ENCODE peak calls at places on chromosomes 16 and 17, in nine cellular contexts. H is AG09319, D is HCT116, J is fibroblast of mammary gland, N is H9, K is lower lobe of right lung, C is heart left ventricle, Q is GM23338, X is testis. O is an unnamed sample.

GRCh38 chr17:35313875-35314409 is 59.5 kb downstream of the SLFN11 start:
- DNase-seq in X (no peak), C (peak), H (no peak), J (no peak), Q (peak), N (peak), K (no peak), D (no peak), O (peak)

GRCh38 chr16:66925322-66925840 is at the start of gene RRAD:
- DNase-seq in H (no peak), K (peak), D (no peak), Q (peak), C (peak), N (peak), J (no peak), X (peak), O (no peak)

GRCh38 chr16:69703638-69704037 is 22.7 kb downstream of the NQO1 start:
- DNase-seq in X (no peak), C (no peak), H (no peak), J (peak), Q (no peak), D (no peak), N (no peak), K (no peak), O (no peak)

GRCh38 chr17:17900615-17901520 is 64.1 kb upstream of the SREBF1 start:
- DNase-seq in H (peak), J (peak), C (peak), N (no peak), X (peak), Q (no peak), K (peak), D (peak), O (no peak)

GRCh38 chr17:76537578-76538280 is at the start of gene CYGB:
- DNase-seq in X (no peak), H (no peak), N (no peak), Q (peak), D (no peak), C (peak), J (no peak), K (peak), O (no peak)

GRCh38 chr17:75428775-75429469 is 23.4 kb upstream of the GRB2 start:
- DNase-seq in D (no peak), K (no peak), N (no peak), C (no peak), J (peak), H (peak), X (no peak), Q (no peak), O (no peak)

GRCh38 chr16:19005561-19006445 is 22.1 kb downstream of the TMC7 start:
- DNase-seq in K (no peak), X (no peak), N (peak), J (peak), H (no peak), Q (peak), C (peak), D (peak), O (no peak)

GRCh38 chr17:42519546-42520444 is 16.2 kb upstream of the NAGLU start:
- DNase-seq in J (peak), H (peak), X (peak), N (peak), C (peak), K (peak), Q (peak), D (peak), O (no peak)

GRCh38 chr17:8016632-8017424 is 14.4 kb downstream of the GUCY2D start:
- DNase-seq in K (peak), X (peak), J (peak), D (no peak), H (no peak), C (no peak), N (peak), Q (peak), O (no peak)

GRCh38 chr16:57653936-57654335 is 14.2 kb upstream of the ADGRG3 start:
- DNase-seq in D (no peak), C (no peak), K (no peak), N (no peak), Q (no peak), X (no peak), J (no peak), H (no peak), O (no peak)

GRCh38 chr17:28113269-28113668 is 70.8 kb downstream of the NLK start:
- DNase-seq in J (no peak), K (no peak), C (no peak), D (no peak), N (no peak), Q (peak), H (no peak), X (no peak), O (no peak)

GRCh38 chr17:778096-778495 is 4.0 kb downstream of the GLOD4 start:
- DNase-seq in K (no peak), N (no peak), Q (no peak), H (no peak), C (no peak), J (no peak), X (no peak), D (no peak), O (no peak)

GRCh38 chr16:28845173-28846079 is 722 bp downstream of the TUFM start:
- DNase-seq in H (no peak), C (no peak), J (peak), X (peak), N (no peak), D (peak), Q (peak), K (no peak), O (no peak)

GRCh38 chr17:75514299-75515228 is 773 bp downstream of the CASKIN2 start:
- DNase-seq in J (no peak), X (no peak), Q (peak), H (no peak), C (peak), K (peak), N (no peak), D (no peak), O (no peak)

GRCh38 chr17:21452377-21453143 is 76.4 kb downstream of the KCNJ12 start:
- DNase-seq in K (peak), N (peak), D (peak), Q (peak), C (peak), J (peak), H (peak), X (peak), O (no peak)

GRCh38 chr16:72850863-72851262 is 197.1 kb downstream of the ZFHX3 start:
- DNase-seq in N (no peak), H (no peak), C (peak), D (no peak), J (peak), K (no peak), X (no peak), Q (no peak), O (no peak)

GRCh38 chr17:7328840-7329359 is at the start of gene NEURL4:
- DNase-seq in K (peak), N (no peak), Q (peak), H (no peak), C (peak), J (no peak), D (no peak), X (peak), O (no peak)

GRCh38 chr17:15404116-15404730 is 62.8 kb upstream of the TEKT3 start:
- DNase-seq in H (no peak), D (no peak), N (no peak), X (no peak), C (peak), Q (no peak), J (peak), K (no peak), O (no peak)

GRCh38 chr17:18158022-18158600 is 25.5 kb upstream of the ALKBH5 start:
- DNase-seq in K (peak), Q (peak), X (peak), D (peak), J (peak), C (peak), N (peak), H (peak), O (peak)

GRCh38 chr17:7132511-7133094 is 18.0 kb upstream of the ASGR2 start:
- DNase-seq in D (no peak), C (no peak), J (no peak), Q (peak), N (peak), X (no peak), H (no peak), K (no peak), O (peak)

GRCh38 chr17:27091043-27091497 is 202.8 kb upstream of the WSB1 start:
- DNase-seq in Q (no peak), J (no peak), K (no peak), H (no peak), C (no peak), X (no peak), D (no peak), N (no peak), O (no peak)

GRCh38 chr16:56505174-56505573 is 14.7 kb downstream of the BBS2 start:
- DNase-seq in H (no peak), X (no peak), K (no peak), N (no peak), J (no peak), C (no peak), D (no peak), Q (no peak), O (no peak)

GRCh38 chr17:2929881-2930533 is 133.4 kb downstream of the OR1D5 start:
- DNase-seq in J (peak), H (no peak), K (peak), N (peak), Q (peak), D (peak), C (no peak), X (peak), O (peak)

GRCh38 chr17:16986391-16986790 is 14.5 kb upstream of the TNFRSF13B start:
- DNase-seq in J (peak), C (no peak), D (no peak), Q (no peak), H (no peak), X (no peak), K (no peak), N (no peak), O (no peak)

GRCh38 chr16:84232060-84232459 is 7.8 kb downstream of the KCNG4 start:
- DNase-seq in K (no peak), C (no peak), H (no peak), D (no peak), Q (no peak), J (no peak), X (no peak), N (no peak), O (no peak)

GRCh38 chr16:68636064-68636551 is 9.0 kb upstream of the CDH3 start:
- DNase-seq in H (no peak), K (no peak), N (no peak), C (no peak), D (no peak), Q (no peak), J (no peak), X (no peak), O (no peak)

GRCh38 chr17:8314797-8315739 is 5.0 kb downstream of the ARHGEF15 start:
- DNase-seq in N (no peak), X (no peak), J (no peak), C (no peak), Q (peak), D (no peak), H (no peak), K (no peak), O (no peak)

GRCh38 chr16:49473131-49473530 is 99.5 kb downstream of the C16orf78 start:
- DNase-seq in D (no peak), K (peak), C (peak), Q (no peak), H (no peak), X (peak), N (peak), J (no peak), O (no peak)

GRCh38 chr16:53166099-53166498 is 111.3 kb downstream of the CHD9 start:
- DNase-seq in C (no peak), J (no peak), D (no peak), H (no peak), K (no peak), Q (no peak), X (no peak), N (no peak), O (no peak)

GRCh38 chr17:66904760-66905637 is 59.5 kb upstream of the CACNG4 start:
- DNase-seq in C (peak), N (no peak), J (peak), K (no peak), H (no peak), Q (no peak), X (peak), D (no peak), O (no peak)

GRCh38 chr17:39229274-39229913 is 3.6 kb upstream of the STAC2 start:
- DNase-seq in J (peak), C (no peak), K (no peak), Q (no peak), X (no peak), D (no peak), H (no peak), N (no peak), O (no peak)

GRCh38 chr17:30379303-30380105 is 777 bp downstream of the CPD start:
- DNase-seq in Q (peak), C (peak), J (no peak), N (peak), K (peak), H (no peak), D (no peak), X (no peak), O (peak)

DNA sequence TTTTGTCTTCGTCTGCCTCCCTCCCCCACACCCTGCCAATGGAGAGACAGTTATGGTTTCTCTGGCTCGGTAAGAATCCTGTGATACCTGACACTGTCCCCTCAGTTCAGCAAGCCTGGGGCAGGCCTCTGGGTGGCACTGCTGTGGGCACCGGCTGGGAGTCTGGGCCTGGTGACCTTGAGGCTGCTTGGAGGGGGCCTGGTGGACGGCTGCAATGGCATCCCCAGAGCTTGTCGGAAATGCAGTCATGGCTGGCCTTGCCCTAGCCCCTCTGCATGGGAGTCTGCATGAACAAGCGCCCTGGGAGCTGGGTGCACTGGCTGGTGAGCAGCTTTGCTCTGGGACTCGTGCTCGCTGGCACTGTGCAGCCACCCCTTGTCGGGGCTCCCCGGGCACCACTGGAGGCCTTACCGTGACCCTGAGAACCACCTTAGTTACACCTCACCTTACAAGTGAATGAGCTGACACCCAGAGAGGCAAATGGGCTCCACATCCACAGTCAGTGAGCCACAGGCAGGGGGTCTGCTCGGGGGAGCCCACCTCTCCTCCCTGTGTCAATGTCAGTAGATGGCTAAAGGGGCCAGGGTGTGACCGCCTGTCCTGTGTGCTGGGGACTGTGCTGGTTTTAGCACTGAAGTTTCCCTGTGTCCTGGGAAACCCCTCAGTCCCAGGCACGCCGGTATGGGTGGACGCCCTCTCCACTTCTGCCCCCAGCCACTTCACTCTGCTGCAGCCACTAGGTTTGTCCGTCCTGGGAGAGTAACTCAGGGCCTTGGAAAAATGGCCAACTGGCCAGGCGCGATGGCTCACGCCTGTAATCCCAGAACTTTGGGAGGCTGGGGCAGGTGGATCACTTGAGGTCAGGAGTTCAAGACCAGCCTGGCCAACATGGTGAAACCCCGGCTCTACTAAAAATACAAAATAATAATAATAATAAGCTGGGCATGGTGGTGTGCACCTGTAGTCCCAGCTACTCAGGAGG is 1.4 kb downstream of the LGALS3BP start:
- DNase-seq in D (no peak), N (no peak), J (no peak), K (no peak), X (peak), C (peak), H (no peak), Q (no peak), O (no peak)
- TF ChIP-seq CTCF in D (no peak), N (no peak), J (no peak), K (no peak), X (no peak), C (peak), H (no peak), Q (no peak), O (no peak)

GRCh38 chr16:17367932-17368331 is 102.8 kb downstream of the XYLT1 start:
- DNase-seq in J (peak), X (peak), C (no peak), N (peak), Q (peak), H (no peak), D (no peak), K (no peak), O (no peak)
- TF ChIP-seq CTCF in J (peak), X (peak), C (no peak), N (peak), Q (no peak), H (no peak), D (no peak), K (no peak), O (no peak)

DNA sequence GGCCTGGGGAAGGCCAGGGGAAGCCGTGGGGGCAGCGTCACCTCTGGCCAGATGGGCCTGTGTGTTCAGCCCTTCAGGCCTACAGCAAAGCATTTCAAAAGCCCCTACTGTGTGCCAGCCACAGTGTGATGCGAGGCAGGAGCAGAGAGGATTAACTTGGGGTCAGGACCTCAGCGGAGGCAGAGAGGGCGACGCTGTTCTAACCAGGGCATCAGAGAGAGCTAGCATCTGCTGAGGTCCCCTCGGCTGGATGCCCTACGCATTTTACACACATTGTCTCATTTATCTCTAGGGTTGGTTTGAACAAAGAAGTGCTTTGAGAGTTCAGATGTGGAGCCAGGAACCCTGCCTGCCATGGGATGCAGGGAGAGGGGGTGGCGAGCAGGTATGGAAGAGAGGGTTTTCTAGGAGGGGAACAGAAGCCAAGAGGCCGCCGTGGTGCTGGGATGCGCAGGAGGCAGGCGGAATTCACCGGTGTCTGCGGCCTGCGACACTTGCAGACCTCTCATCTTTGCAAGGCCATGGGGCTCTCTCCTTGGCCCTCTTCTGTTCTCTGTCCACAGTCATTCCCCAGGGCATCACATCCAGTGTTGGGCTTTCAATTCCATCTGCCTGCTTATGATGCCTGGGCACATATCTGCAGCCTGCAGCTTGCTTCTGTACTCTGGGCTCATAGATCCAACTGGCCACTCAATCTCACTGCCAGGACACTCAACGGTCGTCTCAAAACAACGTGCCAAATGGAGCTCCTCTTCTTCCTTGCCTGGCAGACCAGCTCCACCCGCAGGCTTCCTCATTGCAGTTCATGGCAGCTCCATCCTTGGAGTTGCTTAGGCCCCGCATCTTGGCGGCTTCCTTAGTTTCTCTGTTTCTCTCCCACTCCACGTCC is 8.1 kb upstream of the NKD1 start:
- DNase-seq in K (no peak), J (no peak), N (peak), X (no peak), C (no peak), H (no peak), D (no peak), Q (peak), O (no peak)
- TF ChIP-seq CTCF in K (no peak), J (no peak), N (peak), X (no peak), C (no peak), H (no peak), D (no peak), Q (peak), O (no peak)

DNA sequence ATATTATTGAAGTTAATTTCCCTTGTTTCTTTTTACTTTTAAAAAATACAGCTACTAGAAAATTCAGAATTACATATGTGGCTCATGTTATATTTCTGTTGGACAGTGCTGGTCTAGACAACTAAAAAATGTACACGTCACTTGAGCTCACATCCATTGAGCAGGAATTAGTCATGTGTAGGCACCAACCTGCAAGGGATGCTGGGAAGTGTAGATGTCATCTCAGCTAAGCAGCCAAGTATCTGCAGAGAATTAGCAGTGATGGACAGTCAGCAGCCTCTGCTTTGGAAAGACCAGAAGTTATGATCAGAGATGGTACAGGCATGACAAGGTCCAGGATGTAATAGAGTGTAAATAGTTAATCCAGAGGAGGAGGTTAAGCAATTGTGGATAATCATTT is 87.1 kb upstream of the HS3ST2 start:
- DNase-seq in J (peak), Q (no peak), K (no peak), C (no peak), N (no peak), H (no peak), D (no peak), X (no peak), O (no peak)
- TF ChIP-seq CTCF in J (no peak), Q (no peak), K (no peak), C (no peak), N (no peak), H (no peak), D (no peak), X (no peak), O (no peak)

DNA sequence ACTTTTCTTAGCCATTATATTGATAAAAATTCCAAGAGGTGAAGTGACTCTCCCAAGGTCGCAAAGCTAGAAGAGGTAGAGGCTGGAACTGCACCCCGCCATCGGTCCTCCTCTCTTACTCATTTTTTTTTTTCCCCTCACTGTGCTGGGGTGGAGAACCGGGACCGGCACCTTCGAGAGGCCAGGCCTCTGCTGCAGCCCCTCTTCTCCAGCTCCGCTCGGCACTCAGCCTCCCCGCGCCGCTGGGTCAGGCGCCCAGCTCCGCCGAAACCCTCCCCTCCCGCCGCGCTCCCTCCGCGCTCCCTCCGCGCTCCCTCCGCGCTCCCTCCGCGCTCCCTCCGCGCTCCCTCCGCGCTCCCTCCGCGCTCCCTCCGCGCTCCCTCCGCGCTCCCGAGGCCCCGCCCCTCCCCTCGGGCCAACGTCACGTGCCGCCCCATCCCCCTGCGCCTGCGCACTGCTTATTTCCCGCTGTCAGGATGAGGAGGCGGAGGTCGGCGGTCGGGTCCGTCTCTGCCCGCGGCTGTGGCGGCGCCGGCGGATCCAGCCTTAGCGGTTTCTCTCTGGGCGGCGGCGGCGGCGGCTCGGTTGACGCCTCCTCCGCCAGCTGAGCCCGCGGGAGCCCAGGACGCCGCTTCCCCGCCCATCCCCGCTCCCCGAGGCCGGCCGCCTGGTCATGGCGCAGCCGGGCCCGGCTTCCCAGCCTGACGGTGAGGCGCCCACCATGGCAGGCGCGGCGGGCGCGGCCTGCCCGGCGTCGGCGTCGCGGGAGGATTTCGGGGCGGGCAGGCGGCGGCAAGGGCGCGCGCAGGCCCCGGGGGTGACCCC is at the start of gene RABEP1:
- DNase-seq in D (peak), C (peak), X (peak), J (peak), N (peak), K (peak), H (peak), Q (peak), O (peak)
- TF ChIP-seq CTCF in D (no peak), C (no peak), X (peak), J (no peak), N (peak), K (peak), H (no peak), Q (peak), O (no peak)

GRCh38 chr16:87017388-87018012 is 299.7 kb downstream of the C16orf95 start:
- DNase-seq in N (peak), Q (peak), H (peak), X (no peak), D (peak), J (peak), K (no peak), C (no peak), O (no peak)
- TF ChIP-seq CTCF in N (peak), Q (peak), H (peak), X (no peak), D (peak), J (peak), K (no peak), C (no peak), O (no peak)